ENCODE peak calls at places on chromosomes 1 and 21, in four cellular contexts. B is NCI-H1092 treated with DMSO at 0.1 percent for 48 hours, O is activated T-cell treated with anti-CD3 and anti-CD28 coated beads for 48 hours, N is kidney tubule cell. Z is an unnamed sample.

GRCh38 chr1:9009438-9010366 is 16.5 kb downstream of the SLC2A7 start:
- DNase-seq in B (peak; percentile 8), O (peak; percentile 37), N (peak; percentile 47), Z (peak; percentile 69)

GRCh38 chr1:211257831-211258225 is 1.3 kb upstream of the RCOR3 start:
- DNase-seq in B (no peak), O (no peak), N (peak; percentile 4), Z (no peak)

GRCh38 chr1:184283999-184284398 is 102.8 kb upstream of the C1orf21 start:
- DNase-seq in B (no peak), O (no peak), N (no peak), Z (no peak)

GRCh38 chr1:61157420-61157987 is 75.1 kb downstream of the NFIA start:
- DNase-seq in B (no peak), O (no peak), N (peak; percentile 72), Z (no peak)

GRCh38 chr1:11923069-11923826 is 3.0 kb downstream of the KIAA2013 start:
- DNase-seq in B (no peak), O (no peak), N (no peak), Z (no peak)

GRCh38 chr1:24745711-24746582 is 700 bp downstream of the CLIC4 start:
- DNase-seq in B (peak; percentile 58), O (peak; percentile 21), N (peak; percentile 68), Z (no peak)

GRCh38 chr1:229887043-229887822 is 179.8 kb upstream of the GALNT2 start:
- DNase-seq in B (no peak), O (no peak), N (peak; percentile 20), Z (no peak)

GRCh38 chr21:29534448-29534847 is 235.7 kb downstream of the BACH1 start:
- DNase-seq in B (no peak), O (no peak), N (peak; percentile 66), Z (no peak)

GRCh38 chr1:7224644-7225043 is 439.4 kb downstream of the CAMTA1 start:
- DNase-seq in B (peak; percentile 78), O (no peak), N (peak; percentile 63), Z (no peak)

GRCh38 chr1:97308131-97308530 is 586.5 kb downstream of the PTBP2 start:
- DNase-seq in B (no peak), O (no peak), N (no peak), Z (no peak)

GRCh38 chr1:36175137-36176095 is 19.5 kb downstream of the MAP7D1 start:
- DNase-seq in B (no peak), O (no peak), N (peak; percentile 56), Z (no peak)

GRCh38 chr1:10494754-10495474 is 20.2 kb downstream of the PEX14 start:
- DNase-seq in B (peak; percentile 64), O (peak; percentile 72), N (peak; percentile 85), Z (peak; percentile 62)

GRCh38 chr21:45980271-45980670 is 1.3 kb upstream of the COL6A1 start:
- DNase-seq in B (no peak), O (no peak), N (no peak), Z (no peak)

GRCh38 chr21:46091118-46091517 is 6.8 kb upstream of the COL6A2 start:
- DNase-seq in B (no peak), O (no peak), N (no peak), Z (no peak)

GRCh38 chr1:97623220-97623619 is 297.6 kb downstream of the DPYD start:
- DNase-seq in B (no peak), O (no peak), N (no peak), Z (no peak)

GRCh38 chr1:205748398-205749093 is 1.4 kb downstream of the NUCKS1 start:
- DNase-seq in B (peak; percentile 73), O (peak; percentile 28), N (peak; percentile 44), Z (no peak)

GRCh38 chr21:35303085-35303484 is 254.0 kb upstream of the RUNX1 start:
- DNase-seq in B (no peak), O (no peak), N (peak; percentile 97), Z (no peak)

GRCh38 chr1:36846366-36846765 is 187.9 kb downstream of the GRIK3 start:
- DNase-seq in B (no peak), O (no peak), N (no peak), Z (no peak)

GRCh38 chr1:151513626-151514101 is 2.5 kb downstream of the CGN start:
- DNase-seq in B (no peak), O (no peak), N (peak; percentile 96), Z (no peak)

GRCh38 chr1:236659792-236660587 is 26.3 kb upstream of the ACTN2 start:
- DNase-seq in B (no peak), O (no peak), N (no peak), Z (no peak)

GRCh38 chr1:53944469-53945182 is 873 bp downstream of the IFT25 start:
- DNase-seq in B (no peak), O (no peak), N (peak; percentile 14), Z (no peak)

GRCh38 chr1:1630191-1630964 is 1.6 kb upstream of the MMP23B start:
- DNase-seq in B (peak; percentile 68), O (peak; percentile 91), N (no peak), Z (peak; percentile 100)

GRCh38 chr1:226666714-226667113 is 72.4 kb downstream of the ITPKB start:
- DNase-seq in B (no peak), O (no peak), N (no peak), Z (no peak)